ENCODE peak calls at places on chromosomes 5 and 9, in five cellular contexts. T is fibroblast of mammary gland, A is heart left ventricle, Q is fibroblast of lung, P is Caki2. X is an unnamed sample.

GRCh38 chr5:52786937-52787599 is 648 bp upstream of the ITGA1 start:
- DNase-seq in T (peak), A (peak), Q (no peak), P (peak), X (no peak)

GRCh38 chr5:142426676-142427364 is 102.0 kb upstream of the SPRY4 start:
- DNase-seq in T (peak), A (no peak), Q (peak), P (no peak), X (no peak)

GRCh38 chr9:76766126-76766525 is 1.9 kb downstream of the PCA3 start:
- DNase-seq in T (no peak), A (no peak), Q (no peak), P (no peak), X (no peak)

GRCh38 chr9:88897081-88897480 is 94.2 kb upstream of the S1PR3 start:
- DNase-seq in T (no peak), A (no peak), Q (no peak), P (peak), X (no peak)

GRCh38 chr5:141326088-141326854 is 4.0 kb upstream of the PCDHGA1 start:
- DNase-seq in T (peak), A (peak), Q (peak), P (no peak), X (peak)

GRCh38 chr5:146710348-146710747 is 168.2 kb downstream of the PPP2R2B start:
- DNase-seq in T (no peak), A (no peak), Q (no peak), P (no peak), X (no peak)

GRCh38 chr9:105511486-105511885 is 46.4 kb upstream of the FKTN start:
- DNase-seq in T (no peak), A (no peak), Q (no peak), P (no peak), X (no peak)

GRCh38 chr9:121305269-121305994 is 37.5 kb downstream of the GSN start:
- DNase-seq in T (peak), A (peak), Q (no peak), P (no peak), X (no peak)

GRCh38 chr5:174428895-174429294 is 295.5 kb upstream of the MSX2 start:
- DNase-seq in T (no peak), A (no peak), Q (no peak), P (no peak), X (no peak)

GRCh38 chr5:45038366-45038987 is 229.7 kb downstream of the MRPS30 start:
- DNase-seq in T (peak), A (no peak), Q (peak), P (peak), X (peak)

GRCh38 chr5:52743012-52743411 is 44.7 kb upstream of the ITGA1 start:
- DNase-seq in T (no peak), A (no peak), Q (no peak), P (no peak), X (no peak)

GRCh38 chr5:136064510-136064909 is 35.7 kb downstream of the TGFBI start:
- DNase-seq in T (peak), A (no peak), Q (peak), P (no peak), X (no peak)

GRCh38 chr9:16653491-16654407 is 216.7 kb downstream of the BNC2 start:
- DNase-seq in T (no peak), A (no peak), Q (no peak), P (no peak), X (no peak)

GRCh38 chr9:3648722-3649121 is 122.9 kb upstream of the RFX3 start:
- DNase-seq in T (no peak), A (no peak), Q (no peak), P (no peak), X (no peak)

GRCh38 chr5:177328545-177329231 is 17.0 kb upstream of the MXD3 start:
- DNase-seq in T (no peak), A (no peak), Q (no peak), P (no peak), X (no peak)

X was measured in GM04504.